ENCODE peak calls at places on chromosomes 5 and 9, in five cellular contexts. One of them, this sample, is unnamed.
A peak's percentile ranks its signal among the peaks of the same experiment; 100 is the strongest.

GRCh38 chr5:64612349-64612961 is 77.8 kb upstream of the SHISAL2B start:
- DNase-seq in IMR-90: peak; percentile 64
- DNase-seq in tibial nerve: peak; percentile 65
- DNase-seq in heart left ventricle: no peak
- DNase-seq in brain microvascular endothelial cell: peak; percentile 62
- DNase-seq in this sample: peak; percentile 20

GRCh38 chr5:50406874-50407273 is 34.2 kb downstream of the EMB start:
- DNase-seq in brain microvascular endothelial cell: no peak
- DNase-seq in tibial nerve: no peak
- DNase-seq in heart left ventricle: no peak
- DNase-seq in IMR-90: peak; percentile 11
- DNase-seq in this sample: no peak

GRCh38 chr5:144207875-144208444 is 37.3 kb downstream of the KCTD16 start:
- DNase-seq in IMR-90: no peak
- DNase-seq in brain microvascular endothelial cell: no peak
- DNase-seq in tibial nerve: no peak
- DNase-seq in heart left ventricle: no peak
- DNase-seq in this sample: no peak

GRCh38 chr9:129321511-129322021 is 143.5 kb upstream of the IER5L start:
- DNase-seq in IMR-90: no peak
- DNase-seq in tibial nerve: no peak
- DNase-seq in heart left ventricle: no peak
- DNase-seq in brain microvascular endothelial cell: no peak
- DNase-seq in this sample: no peak

GRCh38 chr9:78763424-78763823 is 466.5 kb downstream of the PSAT1 start:
- DNase-seq in IMR-90: no peak
- DNase-seq in brain microvascular endothelial cell: no peak
- DNase-seq in heart left ventricle: no peak
- DNase-seq in tibial nerve: no peak
- DNase-seq in this sample: no peak

GRCh38 chr5:42423285-42424152 is at the start of gene GHR:
- DNase-seq in tibial nerve: peak; percentile 79
- DNase-seq in IMR-90: peak; percentile 88
- DNase-seq in heart left ventricle: peak; percentile 85
- DNase-seq in brain microvascular endothelial cell: peak; percentile 89
- DNase-seq in this sample: peak; percentile 27

GRCh38 chr5:157336423-157336744 is 70.5 kb downstream of the CYFIP2 start:
- DNase-seq in heart left ventricle: no peak
- DNase-seq in tibial nerve: no peak
- DNase-seq in IMR-90: no peak
- DNase-seq in brain microvascular endothelial cell: no peak
- DNase-seq in this sample: no peak

GRCh38 chr5:54900906-54901725 is 84.3 kb downstream of the ESM1 start:
- DNase-seq in brain microvascular endothelial cell: peak; percentile 63
- DNase-seq in heart left ventricle: no peak
- DNase-seq in IMR-90: peak; percentile 93
- DNase-seq in tibial nerve: peak; percentile 64
- DNase-seq in this sample: no peak

GRCh38 chr5:17620627-17621026 is 10.4 kb downstream of the TAF11L12 start:
- DNase-seq in tibial nerve: no peak
- DNase-seq in IMR-90: no peak
- DNase-seq in heart left ventricle: no peak
- DNase-seq in brain microvascular endothelial cell: no peak
- DNase-seq in this sample: no peak

GRCh38 chr5:16866795-16867584 is 69.1 kb downstream of the MYO10 start:
- DNase-seq in tibial nerve: no peak
- DNase-seq in brain microvascular endothelial cell: peak; percentile 63
- DNase-seq in IMR-90: peak; percentile 72
- DNase-seq in heart left ventricle: no peak
- DNase-seq in this sample: no peak

GRCh38 chr5:21152611-21153010 is 1164.6 kb upstream of the CDH18 start:
- DNase-seq in tibial nerve: no peak
- DNase-seq in IMR-90: peak; percentile 0
- DNase-seq in brain microvascular endothelial cell: peak; percentile 79
- DNase-seq in heart left ventricle: no peak
- DNase-seq in this sample: no peak

GRCh38 chr9:112719292-112719691 is 1.4 kb upstream of the INIP start:
- DNase-seq in heart left ventricle: no peak
- DNase-seq in brain microvascular endothelial cell: no peak
- DNase-seq in IMR-90: no peak
- DNase-seq in tibial nerve: no peak
- DNase-seq in this sample: no peak

GRCh38 chr5:142913728-142914338 is 143.7 kb downstream of the ARHGAP26 start:
- DNase-seq in brain microvascular endothelial cell: no peak
- DNase-seq in tibial nerve: no peak
- DNase-seq in IMR-90: no peak
- DNase-seq in heart left ventricle: no peak
- DNase-seq in this sample: no peak

GRCh38 chr9:76530458-76531100 is 71.6 kb downstream of the GCNT1 start:
- DNase-seq in tibial nerve: no peak
- DNase-seq in heart left ventricle: no peak
- DNase-seq in IMR-90: peak; percentile 16
- DNase-seq in brain microvascular endothelial cell: no peak
- DNase-seq in this sample: no peak

GRCh38 chr5:76489877-76490688 is 87.0 kb downstream of the IQGAP2 start:
- DNase-seq in IMR-90: no peak
- DNase-seq in heart left ventricle: no peak
- DNase-seq in tibial nerve: no peak
- DNase-seq in brain microvascular endothelial cell: no peak
- DNase-seq in this sample: no peak

GRCh38 chr5:112960316-112960715 is 16.3 kb upstream of the DCP2 start:
- DNase-seq in heart left ventricle: no peak
- DNase-seq in IMR-90: no peak
- DNase-seq in brain microvascular endothelial cell: no peak
- DNase-seq in tibial nerve: no peak
- DNase-seq in this sample: no peak

GRCh38 chr5:128973244-128973643 is 8.0 kb downstream of the SLC27A6 start:
- DNase-seq in IMR-90: no peak
- DNase-seq in tibial nerve: no peak
- DNase-seq in brain microvascular endothelial cell: no peak
- DNase-seq in heart left ventricle: no peak
- DNase-seq in this sample: no peak

GRCh38 chr5:37730896-37731455 is 108.9 kb downstream of the GDNF start:
- DNase-seq in tibial nerve: no peak
- DNase-seq in heart left ventricle: no peak
- DNase-seq in IMR-90: no peak
- DNase-seq in brain microvascular endothelial cell: no peak
- DNase-seq in this sample: no peak

GRCh38 chr5:174729075-174729680 is 4.8 kb downstream of the MSX2 start:
- DNase-seq in brain microvascular endothelial cell: no peak
- DNase-seq in heart left ventricle: no peak
- DNase-seq in IMR-90: no peak
- DNase-seq in tibial nerve: no peak
- DNase-seq in this sample: no peak

GRCh38 chr5:177523711-177524538 is 7.2 kb upstream of the DDX41 start:
- DNase-seq in brain microvascular endothelial cell: no peak
- DNase-seq in tibial nerve: no peak
- DNase-seq in heart left ventricle: no peak
- DNase-seq in IMR-90: no peak
- DNase-seq in this sample: no peak

GRCh38 chr5:893137-893506 is 438 bp downstream of the TRIP13 start:
- DNase-seq in brain microvascular endothelial cell: no peak
- DNase-seq in heart left ventricle: no peak
- DNase-seq in IMR-90: no peak
- DNase-seq in tibial nerve: no peak
- DNase-seq in this sample: peak; percentile 12

GRCh38 chr5:147455321-147455720 is 54.5 kb downstream of the DPYSL3 start:
- DNase-seq in heart left ventricle: no peak
- DNase-seq in IMR-90: peak; percentile 28
- DNase-seq in brain microvascular endothelial cell: no peak
- DNase-seq in tibial nerve: peak; percentile 67
- DNase-seq in this sample: no peak

GRCh38 chr9:114016101-114016500 is 62.0 kb downstream of the AMBP start:
- DNase-seq in tibial nerve: no peak
- DNase-seq in heart left ventricle: no peak
- DNase-seq in brain microvascular endothelial cell: no peak
- DNase-seq in IMR-90: no peak
- DNase-seq in this sample: no peak

GRCh38 chr9:132698989-132699388 is 28.7 kb downstream of the GTF3C4 start:
- DNase-seq in IMR-90: no peak
- DNase-seq in brain microvascular endothelial cell: no peak
- DNase-seq in heart left ventricle: no peak
- DNase-seq in tibial nerve: no peak
- DNase-seq in this sample: no peak

GRCh38 chr5:158822099-158822498 is 277.6 kb downstream of the EBF1 start:
- DNase-seq in IMR-90: no peak
- DNase-seq in brain microvascular endothelial cell: no peak
- DNase-seq in tibial nerve: no peak
- DNase-seq in heart left ventricle: no peak
- DNase-seq in this sample: no peak

GRCh38 chr5:172005708-172006377 is 595 bp downstream of the FBXW11 start:
- DNase-seq in tibial nerve: peak; percentile 22
- DNase-seq in brain microvascular endothelial cell: peak; percentile 13
- DNase-seq in IMR-90: no peak
- DNase-seq in heart left ventricle: peak; percentile 68
- DNase-seq in this sample: peak; percentile 27

GRCh38 chr9:114504341-114505186 is 709 bp downstream of the WHRN start:
- DNase-seq in heart left ventricle: peak; percentile 68
- DNase-seq in IMR-90: peak; percentile 19
- DNase-seq in brain microvascular endothelial cell: peak; percentile 6
- DNase-seq in tibial nerve: peak; percentile 5
- DNase-seq in this sample: peak; percentile 45

GRCh38 chr9:134870311-134870694 is 10.3 kb upstream of the FCN2 start:
- DNase-seq in heart left ventricle: no peak
- DNase-seq in brain microvascular endothelial cell: no peak
- DNase-seq in IMR-90: no peak
- DNase-seq in tibial nerve: no peak
- DNase-seq in this sample: no peak

GRCh38 chr5:150514708-150515211 is 6.8 kb downstream of the NDST1 start:
- DNase-seq in IMR-90: peak; percentile 54
- DNase-seq in tibial nerve: no peak
- DNase-seq in brain microvascular endothelial cell: peak; percentile 57
- DNase-seq in heart left ventricle: no peak
- DNase-seq in this sample: no peak

GRCh38 chr5:36571643-36572042 is 34.8 kb upstream of the SLC1A3 start:
- DNase-seq in IMR-90: no peak
- DNase-seq in tibial nerve: no peak
- DNase-seq in heart left ventricle: no peak
- DNase-seq in brain microvascular endothelial cell: no peak
- DNase-seq in this sample: no peak

GRCh38 chr5:16776611-16777251 is 159.4 kb downstream of the MYO10 start:
- DNase-seq in heart left ventricle: no peak
- DNase-seq in tibial nerve: peak; percentile 20
- DNase-seq in IMR-90: no peak
- DNase-seq in brain microvascular endothelial cell: no peak
- DNase-seq in this sample: no peak

GRCh38 chr9:23766613-23767012 is 59.4 kb downstream of the ELAVL2 start:
- DNase-seq in IMR-90: no peak
- DNase-seq in tibial nerve: no peak
- DNase-seq in heart left ventricle: no peak
- DNase-seq in brain microvascular endothelial cell: no peak
- DNase-seq in this sample: no peak

GRCh38 chr9:23768861-23769260 is 57.2 kb downstream of the ELAVL2 start:
- DNase-seq in tibial nerve: no peak
- DNase-seq in IMR-90: no peak
- DNase-seq in heart left ventricle: no peak
- DNase-seq in brain microvascular endothelial cell: no peak
- DNase-seq in this sample: no peak

GRCh38 chr9:23771746-23772145 is 54.3 kb downstream of the ELAVL2 start:
- DNase-seq in heart left ventricle: no peak
- DNase-seq in tibial nerve: no peak
- DNase-seq in IMR-90: no peak
- DNase-seq in brain microvascular endothelial cell: no peak
- DNase-seq in this sample: no peak

GRCh38 chr9:23772384-23772783 is 53.7 kb downstream of the ELAVL2 start:
- DNase-seq in IMR-90: no peak
- DNase-seq in tibial nerve: no peak
- DNase-seq in heart left ventricle: no peak
- DNase-seq in brain microvascular endothelial cell: no peak
- DNase-seq in this sample: no peak

DNA sequence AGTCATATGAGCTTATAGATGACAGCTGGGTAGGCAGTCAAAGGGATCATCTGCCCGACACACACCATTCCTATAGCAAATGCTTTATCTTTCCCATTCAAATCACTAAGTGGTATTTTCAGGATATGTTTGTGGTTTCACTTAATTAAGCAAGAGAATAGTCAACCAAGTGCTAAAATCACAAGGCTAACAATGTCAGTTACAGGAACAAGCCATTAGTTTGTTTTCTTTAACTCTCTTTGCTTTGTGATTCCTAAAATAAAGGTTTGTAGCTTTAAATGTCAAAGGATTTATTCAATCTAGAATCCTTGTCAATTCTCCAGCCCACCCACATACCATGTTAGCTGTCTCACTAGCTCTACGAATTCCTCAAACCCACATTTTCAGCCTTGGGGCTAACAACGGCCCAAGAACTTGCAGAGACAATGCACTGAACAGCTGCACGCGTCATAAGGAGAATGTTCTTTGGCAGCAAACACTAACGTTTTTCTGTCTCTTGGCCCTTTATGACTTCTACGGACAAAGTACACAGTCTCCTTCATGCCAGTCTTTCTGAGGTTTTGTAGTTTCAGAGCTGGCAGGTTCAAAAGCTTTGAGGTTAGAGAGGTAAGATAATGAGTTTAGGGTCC is 56.6 kb downstream of the ELAVL2 start:
- DNase-seq in brain microvascular endothelial cell: no peak
- DNase-seq in IMR-90: peak; percentile 6
- DNase-seq in heart left ventricle: no peak
- DNase-seq in tibial nerve: no peak
- DNase-seq in this sample: no peak
- H3K4me3 ChIP-seq in brain microvascular endothelial cell: no peak overlapping the region
- H3K4me3 ChIP-seq in IMR-90: no peak overlapping the region
- H3K4me3 ChIP-seq in heart left ventricle: no peak overlapping the region
- H3K4me3 ChIP-seq in tibial nerve: no peak overlapping the region
- H3K4me3 ChIP-seq in this sample: no peak overlapping the region

GRCh38 chr9:111524731-111525055 is 286 bp upstream of the ZNF483 start:
- DNase-seq in IMR-90: no peak
- DNase-seq in heart left ventricle: no peak
- DNase-seq in tibial nerve: no peak
- DNase-seq in brain microvascular endothelial cell: no peak
- DNase-seq in this sample: no peak
- H3K4me3 ChIP-seq in IMR-90: peak overlapping the region; percentile 85
- H3K4me3 ChIP-seq in heart left ventricle: peak overlapping the region; percentile 84
- H3K4me3 ChIP-seq in tibial nerve: peak overlapping the region; percentile 88
- H3K4me3 ChIP-seq in brain microvascular endothelial cell: peak overlapping the region; percentile 76
- H3K4me3 ChIP-seq in this sample: peak overlapping the region; percentile 89

DNA sequence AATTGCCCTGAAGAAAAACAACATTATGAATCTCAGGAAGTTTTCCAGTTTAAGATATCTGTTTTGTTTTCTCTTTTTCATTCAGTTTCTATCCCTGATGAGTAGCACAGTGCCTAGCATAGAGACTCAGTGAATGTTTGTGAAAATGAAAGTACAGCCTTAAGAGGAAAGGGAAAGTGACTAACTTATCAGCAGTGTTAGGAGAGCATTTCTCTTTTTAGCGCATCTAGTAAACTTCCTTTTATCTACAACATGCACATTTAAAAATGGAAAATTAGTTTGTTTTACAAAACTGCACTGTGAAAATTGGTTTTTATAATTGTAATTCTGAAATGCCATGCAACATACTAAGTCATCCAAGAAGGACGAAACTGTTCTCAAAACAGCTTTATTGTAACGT is 110.8 kb downstream of the SMARCA2 start:
- DNase-seq in IMR-90: peak; percentile 30
- DNase-seq in tibial nerve: no peak
- DNase-seq in brain microvascular endothelial cell: no peak
- DNase-seq in heart left ventricle: no peak
- DNase-seq in this sample: peak; percentile 41
- H3K4me3 ChIP-seq in IMR-90: no peak overlapping the region
- H3K4me3 ChIP-seq in tibial nerve: peak overlapping the region; percentile 7
- H3K4me3 ChIP-seq in brain microvascular endothelial cell: no peak overlapping the region
- H3K4me3 ChIP-seq in heart left ventricle: no peak overlapping the region
- H3K4me3 ChIP-seq in this sample: peak overlapping the region; percentile 17

GRCh38 chr5:107553063-107553676 is 117.6 kb downstream of the EFNA5 start:
- DNase-seq in heart left ventricle: no peak
- DNase-seq in tibial nerve: no peak
- DNase-seq in brain microvascular endothelial cell: peak; percentile 72
- DNase-seq in IMR-90: peak; percentile 15
- DNase-seq in this sample: no peak
- H3K4me3 ChIP-seq in heart left ventricle: no peak overlapping the region
- H3K4me3 ChIP-seq in tibial nerve: no peak overlapping the region
- H3K4me3 ChIP-seq in brain microvascular endothelial cell: no peak overlapping the region
- H3K4me3 ChIP-seq in IMR-90: no peak overlapping the region
- H3K4me3 ChIP-seq in this sample: no peak overlapping the region